ENCODE peak calls at places on chromosome 20, in five cellular contexts. F is CD8-positive, alpha-beta memory T cell; Z is tibial artery; X is spleen; D is aorta. U is an unnamed sample.

GRCh38 chr20:22582960-22583772 is 1.2 kb downstream of the FOXA2 start:
- DNase-seq in X (no peak), F (no peak), Z (no peak), D (peak), U (no peak)

GRCh38 chr20:47667531-47668312 is 117.6 kb downstream of the SULF2 start:
- DNase-seq in F (no peak), Z (no peak), D (no peak), X (no peak), U (no peak)

GRCh38 chr20:20212675-20213096 is 155.2 kb upstream of the INSM1 start:
- DNase-seq in D (no peak), F (no peak), X (no peak), Z (no peak), U (no peak)

GRCh38 chr20:40962733-40963504 is 65.7 kb upstream of the TOP1 start:
- DNase-seq in D (peak), F (peak), Z (peak), X (peak), U (peak)

GRCh38 chr20:24483435-24484080 is 14.1 kb downstream of the SYNDIG1 start:
- DNase-seq in X (peak), D (no peak), F (no peak), Z (no peak), U (no peak)

GRCh38 chr20:17024513-17025105 is 202.2 kb upstream of the PCSK2 start:
- DNase-seq in F (no peak), D (no peak), Z (no peak), X (no peak), U (no peak)

GRCh38 chr20:60040471-60041162 is 82.4 kb downstream of the CDH26 start:
- DNase-seq in D (no peak), X (no peak), F (no peak), Z (no peak), U (no peak)

GRCh38 chr20:26243731-26244130 is 547.1 kb upstream of the ZNF337 start:
- DNase-seq in F (no peak), D (no peak), X (no peak), Z (no peak), U (no peak)

GRCh38 chr20:655730-656624 is 3.0 kb upstream of the SRXN1 start:
- DNase-seq in X (no peak), Z (no peak), F (no peak), D (no peak), U (no peak)

GRCh38 chr20:3710703-3711417 is 1.5 kb downstream of the SIGLEC1 start:
- DNase-seq in F (peak), Z (peak), X (peak), D (peak), U (peak)
- H3K27ac ChIP-seq in F (no peak), Z (no peak), X (no peak), D (no peak), U (peak)

DNA sequence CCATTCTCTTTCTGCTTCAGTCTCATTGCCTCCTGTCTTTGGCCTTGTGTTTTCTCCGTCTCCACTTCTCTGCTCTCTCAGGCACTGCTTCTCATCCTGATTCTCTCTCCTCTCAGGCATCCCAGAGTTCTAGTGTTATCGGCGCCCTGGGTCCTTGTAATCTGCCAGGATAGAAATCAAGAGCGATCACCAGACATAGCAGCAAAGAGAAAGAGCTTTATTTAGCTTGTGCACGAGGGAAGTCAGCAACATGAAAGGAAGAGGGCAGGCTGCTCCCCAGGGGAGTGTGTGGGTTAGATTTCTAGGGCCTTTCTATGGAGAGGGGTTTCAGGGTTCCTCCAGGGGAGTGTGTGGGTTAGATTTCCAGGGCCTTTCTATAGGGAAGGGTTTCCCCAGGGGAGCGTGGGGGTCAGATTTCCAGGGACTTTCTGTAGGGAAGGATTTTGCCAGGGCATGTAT is 32.5 kb downstream of the SUN5 start:
- DNase-seq in X (no peak), Z (no peak), F (no peak), D (peak), U (no peak)
- H3K27ac ChIP-seq in X (peak), Z (no peak), F (peak), D (no peak), U (no peak)

GRCh38 chr20:54085425-54085824 is 15.0 kb upstream of the BCAS1 start:
- DNase-seq in X (no peak), F (no peak), D (no peak), Z (no peak), U (no peak)

GRCh38 chr20:54086444-54087134 is 16.2 kb upstream of the BCAS1 start:
- DNase-seq in F (no peak), Z (no peak), X (no peak), D (no peak), U (no peak)

GRCh38 chr20:54084727-54085368 is 14.5 kb upstream of the BCAS1 start:
- DNase-seq in X (no peak), D (no peak), Z (no peak), F (no peak), U (no peak)

GRCh38 chr20:54084193-54084592 is 13.8 kb upstream of the BCAS1 start:
- DNase-seq in Z (no peak), D (no peak), F (no peak), X (no peak), U (no peak)

GRCh38 chr20:54085910-54086309 is 15.5 kb upstream of the BCAS1 start:
- DNase-seq in X (no peak), F (no peak), D (no peak), Z (no peak), U (no peak)
- H3K27ac ChIP-seq in X (no peak), F (no peak), D (no peak), Z (no peak), U (no peak)

DNA sequence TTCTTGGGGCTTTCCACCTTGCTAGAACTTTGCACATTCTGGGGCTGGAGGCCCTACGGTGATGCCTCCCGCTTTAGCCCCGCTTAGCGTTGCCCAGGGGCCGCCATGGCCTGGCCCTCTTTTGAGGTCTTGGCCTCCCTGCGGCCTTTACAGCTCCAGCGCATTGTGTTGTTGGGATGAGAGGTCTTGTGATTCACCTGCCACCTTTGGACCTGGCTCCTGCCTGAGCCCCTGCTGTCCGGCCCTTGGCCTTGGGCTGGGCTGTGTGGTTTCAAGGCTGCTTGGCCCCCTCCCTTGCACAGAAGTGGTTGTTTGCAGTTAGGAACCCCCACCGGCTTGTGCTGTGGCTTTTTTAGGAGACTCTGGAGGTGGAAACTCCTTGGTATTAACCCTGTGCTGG is 61.0 kb upstream of the CDH4 start:
- DNase-seq in X (no peak), F (no peak), D (no peak), Z (no peak), U (no peak)
- H3K27ac ChIP-seq in X (no peak), F (no peak), D (no peak), Z (no peak), U (no peak)

DNA sequence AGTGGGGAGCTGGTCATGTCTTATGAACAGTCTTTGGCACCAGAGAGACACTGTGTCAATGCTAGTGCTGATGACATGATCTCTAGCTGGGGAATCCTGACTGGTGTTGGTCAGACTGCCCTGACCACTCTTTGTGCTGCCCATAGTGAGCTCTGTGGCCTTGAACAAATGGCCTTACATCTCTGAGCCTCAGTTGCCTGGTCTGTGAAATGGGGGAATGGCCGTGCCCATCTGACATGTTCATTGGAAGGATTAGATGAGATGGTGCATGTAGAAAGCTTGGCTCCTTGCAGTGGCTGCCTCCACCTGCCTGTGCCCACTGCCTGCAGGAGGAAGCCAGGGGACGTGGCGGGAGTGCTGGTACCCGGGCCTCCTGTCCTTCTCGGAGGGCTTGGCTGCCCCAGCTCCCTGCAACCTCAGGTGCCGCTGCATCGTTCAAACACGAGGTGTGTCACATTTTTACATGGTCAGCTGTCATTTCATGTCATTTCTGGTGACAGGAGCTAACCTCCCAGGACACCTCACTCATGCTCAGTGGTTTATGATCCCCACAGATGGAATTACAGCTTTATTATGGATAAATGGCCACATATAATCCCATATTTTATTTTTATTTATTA is 45.8 kb downstream of the ANKRD60 start:
- DNase-seq in Z (no peak), F (no peak), D (no peak), X (no peak), U (no peak)
- H3K27ac ChIP-seq in Z (no peak), F (no peak), D (no peak), X (no peak), U (no peak)

GRCh38 chr20:37454636-37455035 is 66.4 kb upstream of the NNAT start:
- DNase-seq in Z (no peak), X (no peak), F (no peak), D (no peak), U (no peak)
- H3K27ac ChIP-seq in Z (no peak), X (no peak), F (no peak), D (no peak), U (no peak)

DNA sequence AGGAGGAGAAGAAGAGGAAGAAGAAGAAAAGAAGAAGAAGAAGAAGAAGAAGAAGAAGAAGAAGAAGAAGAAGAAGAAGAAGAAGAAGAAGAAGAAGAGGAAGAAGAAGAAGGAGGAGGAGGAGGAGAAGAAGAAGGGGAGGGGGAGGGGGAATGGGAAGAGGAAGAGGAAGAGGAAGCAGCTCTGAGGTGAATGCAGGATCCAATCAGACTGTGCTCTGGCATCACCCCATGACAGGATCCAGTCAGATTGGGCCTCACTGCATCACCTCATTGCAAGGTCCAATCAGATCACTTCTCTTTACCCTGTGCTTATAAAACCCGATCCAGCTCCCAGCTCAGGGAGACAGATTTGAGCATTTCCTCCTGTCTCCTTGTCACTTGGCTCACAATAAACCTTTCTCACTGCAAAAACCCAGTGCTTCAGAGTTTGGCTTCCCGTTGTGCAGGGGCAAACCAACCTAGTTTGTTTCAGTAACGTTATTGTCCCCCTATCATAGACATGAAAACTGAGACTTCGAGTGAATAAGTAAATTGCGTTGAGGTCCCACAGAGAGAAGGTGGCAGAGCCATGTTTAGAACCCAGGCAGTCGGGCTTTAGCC is 28.6 kb upstream of the YWHAB start:
- DNase-seq in Z (no peak), D (no peak), F (no peak), X (no peak), U (no peak)
- H3K27ac ChIP-seq in Z (peak), D (no peak), F (no peak), X (no peak), U (no peak)

DNA sequence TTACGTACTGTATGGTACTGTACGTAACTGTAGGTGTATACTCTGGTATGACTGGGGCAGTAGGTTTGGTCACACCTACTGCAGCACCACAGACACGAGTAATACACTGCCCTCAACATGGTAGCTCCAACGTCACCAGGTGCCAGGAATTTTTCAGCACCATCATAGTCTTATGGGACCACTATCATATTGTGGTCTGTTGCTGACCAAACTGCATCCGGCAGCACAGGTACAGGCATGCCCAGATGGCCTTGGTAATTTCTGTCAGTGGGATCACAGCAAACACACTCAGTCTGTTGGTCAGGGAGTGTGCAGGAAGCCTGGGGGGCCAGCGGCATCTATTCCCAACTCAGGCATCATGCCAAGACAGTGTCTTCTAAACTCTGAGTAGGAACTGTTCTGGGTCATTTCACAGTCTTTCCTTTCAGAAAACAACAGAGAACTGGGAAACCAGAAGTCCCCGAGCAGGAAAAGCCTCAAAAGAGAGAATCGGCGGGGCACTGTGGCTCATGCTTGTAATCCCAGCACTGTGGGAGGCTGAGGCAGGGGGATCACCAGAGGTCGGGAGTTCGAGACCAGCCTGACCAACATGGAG is 5.8 kb downstream of the YTHDF1 start:
- DNase-seq in F (no peak), X (no peak), Z (no peak), D (no peak), U (no peak)
- H3K27ac ChIP-seq in F (no peak), X (no peak), Z (no peak), D (no peak), U (no peak)